ENCODE peak calls at places on chromosome 14, in seven cellular contexts. H, K, D, U, P, G and E are unnamed samples. For H3K9me3, the result is how much of the 10 kb centered on the place peaks cover.

GRCh38 chr14:61145903-61146411 is 135.2 kb downstream of the TMEM30B start:
- DNase-seq in H (no peak), K (no peak), D (no peak), U (no peak), P (peak), G (peak), E (no peak)

GRCh38 chr14:89723930-89724915 is 230.3 kb downstream of the EFCAB11 start:
- DNase-seq in H (no peak), K (no peak), D (no peak), U (no peak), P (no peak), G (no peak), E (no peak)

GRCh38 chr14:67331368-67332125 is 28.1 kb downstream of the ATP6V1D start:
- DNase-seq in H (no peak), K (no peak), D (no peak), U (no peak), P (no peak), G (peak), E (no peak)

GRCh38 chr14:88986146-88986841 is 161.8 kb downstream of the TTC8 start:
- DNase-seq in H (peak), K (peak), D (no peak), U (peak), P (no peak), G (peak), E (peak)

GRCh38 chr14:28754209-28754985 is 12.2 kb upstream of the FOXG1 start:
- DNase-seq in H (no peak), K (no peak), D (no peak), U (peak), P (no peak), G (peak), E (peak)

GRCh38 chr14:69034612-69035262 is 55.6 kb upstream of the ACTN1 start:
- DNase-seq in H (no peak), K (no peak), D (no peak), U (no peak), P (no peak), G (peak), E (no peak)

GRCh38 chr14:63186453-63186852 is 17.8 kb upstream of the RHOJ start:
- DNase-seq in H (no peak), K (no peak), D (no peak), U (no peak), P (no peak), G (peak), E (no peak)

GRCh38 chr14:64880382-64881121 is 845 bp upstream of the SPTB start:
- DNase-seq in H (peak), K (peak), D (no peak), U (peak), P (no peak), G (peak), E (peak)

GRCh38 chr14:33014710-33015109 is 76.0 kb downstream of the NPAS3 start:
- DNase-seq in H (no peak), K (no peak), D (no peak), U (no peak), P (no peak), G (no peak), E (no peak)

GRCh38 chr14:61571931-61572330 is 123.4 kb upstream of the HIF1A start:
- DNase-seq in H (no peak), K (no peak), D (no peak), U (no peak), P (no peak), G (no peak), E (no peak)

GRCh38 chr14:63453443-63453936 is 89.7 kb downstream of the PPP2R5E start:
- DNase-seq in H (no peak), K (no peak), D (no peak), U (no peak), P (no peak), G (peak), E (no peak)

GRCh38 chr14:61690982-61691381 is 4.3 kb upstream of the HIF1A start:
- DNase-seq in H (no peak), K (no peak), D (no peak), U (no peak), P (no peak), G (no peak), E (no peak)

GRCh38 chr14:54695196-54695595 is 128.3 kb downstream of the SAMD4A start:
- DNase-seq in H (no peak), K (no peak), D (no peak), U (no peak), P (no peak), G (no peak), E (no peak)

GRCh38 chr14:94582199-94582750 is 1.0 kb downstream of the SERPINA5 start:
- DNase-seq in H (no peak), K (no peak), D (no peak), U (no peak), P (no peak), G (no peak), E (no peak)

GRCh38 chr14:54815016-54815415 is 87.6 kb downstream of the GCH1 start:
- DNase-seq in H (peak), K (no peak), D (no peak), U (no peak), P (no peak), G (peak), E (peak)

GRCh38 chr14:72522847-72523246 is 371.1 kb downstream of the DPF3 start:
- DNase-seq in H (no peak), K (no peak), D (no peak), U (no peak), P (no peak), G (no peak), E (no peak)

GRCh38 chr14:67674139-67674479 is 323 bp downstream of the VTI1B start:
- DNase-seq in H (peak), K (peak), D (no peak), U (peak), P (peak), G (peak), E (peak)

GRCh38 chr14:68819260-68819691 is 26.4 kb upstream of the ZFP36L1 start:
- DNase-seq in H (no peak), K (peak), D (no peak), U (peak), P (peak), G (peak), E (no peak)

GRCh38 chr14:56562883-56563282 is 16.7 kb upstream of the TMEM260 start:
- DNase-seq in H (no peak), K (no peak), D (no peak), U (no peak), P (no peak), G (no peak), E (no peak)

GRCh38 chr14:93078830-93079229 is 36.9 kb downstream of the ITPK1 start:
- DNase-seq in H (no peak), K (no peak), D (no peak), U (no peak), P (no peak), G (peak), E (no peak)

GRCh38 chr14:30053103-30053502 is 125.5 kb upstream of the PRKD1 start:
- DNase-seq in H (no peak), K (no peak), D (no peak), U (no peak), P (no peak), G (no peak), E (no peak)
- H3K9me3 ChIP-seq in H (under half), K (under half), D (under half), U (under half), P (under half), G (under half), E (under half)

GRCh38 chr14:74697976-74698375 is 14.9 kb downstream of the AREL1 start:
- DNase-seq in H (no peak), K (no peak), D (no peak), U (no peak), P (no peak), G (peak), E (no peak)
- TF ChIP-seq CTCF in H (no peak), K (no peak), D (no peak), U (no peak), P (no peak), G (no peak), E (no peak)

GRCh38 chr14:104301731-104302460 is 163.5 kb downstream of the KIF26A start:
- DNase-seq in H (peak), K (no peak), D (no peak), U (no peak), P (no peak), G (no peak), E (no peak)

GRCh38 chr14:104302794-104303405 is 164.5 kb downstream of the KIF26A start:
- DNase-seq in H (no peak), K (no peak), D (no peak), U (no peak), P (no peak), G (no peak), E (no peak)

GRCh38 chr14:104298458-104298857 is 160.1 kb downstream of the KIF26A start:
- DNase-seq in H (no peak), K (peak), D (no peak), U (no peak), P (no peak), G (no peak), E (no peak)

GRCh38 chr14:104297721-104298401 is 159.5 kb downstream of the KIF26A start:
- DNase-seq in H (peak), K (peak), D (no peak), U (no peak), P (no peak), G (no peak), E (peak)

GRCh38 chr14:104299993-104300761 is 161.8 kb downstream of the KIF26A start:
- DNase-seq in H (peak), K (peak), D (no peak), U (no peak), P (no peak), G (no peak), E (no peak)
- H3K9me3 ChIP-seq in H (under half), K (under half), D (under half), U (under half), P (under half), G (under half), E (under half)

DNA sequence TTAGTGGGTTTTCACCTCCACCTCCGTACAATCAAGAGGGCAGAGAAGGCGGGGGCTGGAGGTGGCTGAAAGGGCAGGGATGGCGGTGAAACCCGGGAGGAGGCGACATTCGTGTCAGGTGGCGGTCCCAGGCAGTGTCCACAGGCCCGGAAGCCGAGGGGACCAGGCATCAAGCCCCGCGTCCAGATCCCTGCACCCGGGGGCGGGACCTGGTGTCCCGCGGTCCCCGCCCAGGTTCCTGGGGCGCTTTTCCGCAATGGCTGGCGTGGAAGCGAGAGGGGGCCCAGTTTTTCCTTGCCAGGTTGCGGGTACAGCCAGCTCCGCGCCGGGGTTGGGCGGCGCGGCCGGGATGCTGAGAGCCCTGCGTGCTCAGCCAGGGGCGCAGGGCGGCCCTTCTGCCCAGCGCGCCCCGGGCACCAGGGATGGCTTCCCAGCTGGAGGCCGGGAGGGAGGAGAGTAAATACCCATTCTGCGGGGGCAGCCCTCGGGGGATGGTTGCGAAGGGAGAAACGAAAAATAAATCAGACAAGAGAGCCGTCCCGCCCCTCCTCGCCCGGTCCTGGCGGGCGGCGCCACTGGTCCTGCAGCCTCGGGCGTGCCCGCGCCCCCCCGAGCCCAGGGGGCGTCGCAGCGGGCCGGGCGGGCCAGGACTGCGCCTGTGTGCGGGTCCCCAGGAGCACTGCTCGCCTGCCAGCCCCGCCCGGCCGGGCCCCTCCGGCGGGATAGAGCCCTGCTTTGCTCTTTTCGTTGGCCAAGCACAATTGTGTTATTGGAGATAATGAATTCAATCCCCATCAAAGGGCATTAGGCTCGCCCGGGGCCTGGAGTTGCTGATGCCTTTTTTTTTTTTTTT is 11.5 kb downstream of the FOXA1 start:
- DNase-seq in H (peak), K (no peak), D (no peak), U (peak), P (no peak), G (no peak), E (peak)
- TF ChIP-seq CTCF in H (no peak), K (no peak), D (no peak), U (no peak), P (no peak), G (no peak), E (no peak)